ENCODE peak calls at places on chromosomes 16 and 17, in eight cellular contexts. T is SK-N-SH, E is esophagus muscularis mucosa, L is spleen, H is prostate gland, N is transverse colon, X is H1, J is GM23338. K is an unnamed sample. For H3K4me1, the result is how much of the 10 kb centered on the place peaks cover.

GRCh38 chr16:67965668-67966548 is 2.5 kb downstream of the SLC12A4 start:
- DNase-seq in T (no peak), E (no peak), L (no peak), H (no peak), N (no peak), X (no peak), J (no peak), K (no peak)

GRCh38 chr16:49493836-49494235 is 120.2 kb downstream of the C16orf78 start:
- DNase-seq in T (no peak), E (no peak), L (peak), H (no peak), N (no peak), X (no peak), J (no peak), K (peak)

GRCh38 chr17:35713069-35713728 is 18.2 kb upstream of the RASL10B start:
- DNase-seq in T (peak), E (no peak), L (no peak), H (no peak), N (no peak), X (no peak), J (no peak), K (no peak)

GRCh38 chr17:273994-274832 is 78.4 kb downstream of the RPH3AL start:
- DNase-seq in T (no peak), E (no peak), L (peak), H (no peak), N (no peak), X (peak), J (no peak), K (peak)

GRCh38 chr17:6084226-6085161 is 14.3 kb downstream of the WSCD1 start:
- DNase-seq in T (no peak), E (no peak), L (no peak), H (no peak), N (no peak), X (no peak), J (no peak), K (no peak)

GRCh38 chr16:81276323-81276722 is 37.8 kb downstream of the BCO1 start:
- DNase-seq in T (no peak), E (no peak), L (no peak), H (no peak), N (no peak), X (no peak), J (no peak), K (no peak)

GRCh38 chr16:58128721-58129096 is 472 bp downstream of the CFAP20 start:
- DNase-seq in T (peak), E (no peak), L (no peak), H (no peak), N (no peak), X (peak), J (peak), K (no peak)

GRCh38 chr16:24534634-24535033 is 4.7 kb upstream of the RBBP6 start:
- DNase-seq in T (no peak), E (no peak), L (no peak), H (no peak), N (no peak), X (no peak), J (no peak), K (no peak)

GRCh38 chr16:75742424-75743047 is 16.2 kb upstream of the CPHXL start:
- DNase-seq in T (no peak), E (no peak), L (no peak), H (no peak), N (no peak), X (no peak), J (peak), K (no peak)

GRCh38 chr17:17888821-17889220 is 52.0 kb upstream of the SREBF1 start:
- DNase-seq in T (peak), E (no peak), L (no peak), H (no peak), N (no peak), X (no peak), J (peak), K (no peak)

GRCh38 chr16:67939507-67940435 is 3.1 kb upstream of the PSMB10 start:
- DNase-seq in T (no peak), E (no peak), L (peak), H (peak), N (peak), X (no peak), J (no peak), K (no peak)

GRCh38 chr17:68944435-68945035 is 10.7 kb downstream of the ABCA8 start:
- DNase-seq in T (no peak), E (no peak), L (no peak), H (no peak), N (no peak), X (no peak), J (no peak), K (no peak)

GRCh38 chr16:51896013-51896412 is 650.9 kb downstream of the TOX3 start:
- DNase-seq in T (no peak), E (no peak), L (no peak), H (no peak), N (no peak), X (no peak), J (peak), K (no peak)

GRCh38 chr17:17326275-17326875 is 23.2 kb downstream of the NT5M start:
- DNase-seq in T (no peak), E (no peak), L (peak), H (no peak), N (no peak), X (no peak), J (no peak), K (no peak)

GRCh38 chr16:89116341-89117238 is 22.9 kb downstream of the ACSF3 start:
- DNase-seq in T (no peak), E (no peak), L (peak), H (no peak), N (peak), X (no peak), J (no peak), K (no peak)

GRCh38 chr16:89117239-89117974 is 23.8 kb downstream of the ACSF3 start:
- DNase-seq in T (no peak), E (no peak), L (peak), H (no peak), N (peak), X (no peak), J (no peak), K (no peak)

GRCh38 chr16:89114159-89114981 is 20.7 kb downstream of the ACSF3 start:
- DNase-seq in T (no peak), E (no peak), L (peak), H (no peak), N (peak), X (no peak), J (peak), K (no peak)

GRCh38 chr16:89113661-89114060 is 20.0 kb downstream of the ACSF3 start:
- DNase-seq in T (no peak), E (no peak), L (peak), H (no peak), N (no peak), X (no peak), J (no peak), K (no peak)

DNA sequence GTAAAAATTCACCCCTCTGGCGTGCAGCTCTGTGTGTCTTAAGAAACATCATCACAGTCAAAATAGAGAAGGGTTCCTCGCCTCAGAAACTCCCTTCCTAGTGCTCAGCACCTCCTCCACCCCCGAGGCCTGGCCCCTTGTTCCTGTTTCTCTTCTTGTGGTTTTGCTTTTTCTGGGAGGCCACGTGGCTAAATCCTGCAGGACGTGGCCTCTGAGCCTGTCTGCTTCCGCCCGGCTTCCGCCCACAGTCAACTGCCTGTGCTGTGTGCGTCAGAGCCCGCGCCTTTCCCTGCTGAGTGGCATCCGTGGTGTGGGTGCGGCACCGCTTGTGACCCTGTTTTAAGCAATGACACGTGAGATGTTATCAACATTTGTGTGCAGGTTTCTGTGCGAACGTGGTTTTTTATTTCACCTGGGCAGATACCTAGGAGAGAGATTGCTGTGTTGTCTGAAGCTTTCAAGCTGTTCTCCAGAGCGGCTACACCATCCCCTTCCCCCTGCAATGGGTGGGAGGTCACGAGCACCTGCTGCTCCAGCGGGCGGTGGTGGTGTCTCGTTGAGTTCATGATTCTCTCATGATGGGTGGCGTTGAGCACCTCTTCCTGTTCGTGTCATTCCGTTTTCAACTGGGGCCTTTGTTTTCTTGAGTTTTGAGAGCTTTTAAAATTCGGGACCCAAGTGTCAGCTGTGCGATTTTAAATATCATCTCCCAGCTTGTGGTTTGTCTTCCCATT is 21.7 kb downstream of the ACSF3 start:
- DNase-seq in T (no peak), E (peak), L (peak), H (peak), N (peak), X (no peak), J (no peak), K (no peak)
- TF ChIP-seq POLR2AphosphoS5 in T (no peak), E (peak), L (peak), H (no peak), N (peak), X (no peak), J (no peak), K (no peak)

GRCh38 chr17:50719144-50719923 is at the start of gene LUC7L3:
- DNase-seq in T (peak), E (peak), L (peak), H (peak), N (peak), X (peak), J (peak), K (peak)
- H3K4me1 ChIP-seq in T (under half), E (under half), L (under half), H (under half), N (under half), X (under half), J (under half), K (half or more)

GRCh38 chr16:11108466-11108805 is 147.6 kb downstream of the SOCS1 start:
- DNase-seq in T (no peak), E (no peak), L (no peak), H (no peak), N (no peak), X (no peak), J (no peak), K (no peak)

GRCh38 chr16:11112723-11113348 is 143.2 kb downstream of the SOCS1 start:
- DNase-seq in T (no peak), E (no peak), L (no peak), H (peak), N (no peak), X (no peak), J (no peak), K (no peak)

GRCh38 chr16:11111891-11112634 is 143.9 kb downstream of the SOCS1 start:
- DNase-seq in T (no peak), E (no peak), L (no peak), H (no peak), N (no peak), X (no peak), J (no peak), K (no peak)

GRCh38 chr16:11109551-11109950 is 146.5 kb downstream of the SOCS1 start:
- DNase-seq in T (no peak), E (no peak), L (no peak), H (no peak), N (no peak), X (no peak), J (no peak), K (no peak)

GRCh38 chr16:11111166-11111565 is 144.8 kb downstream of the SOCS1 start:
- DNase-seq in T (no peak), E (no peak), L (no peak), H (no peak), N (no peak), X (no peak), J (no peak), K (no peak)
- H3K4me3 ChIP-seq in T (no peak), E (no peak), L (no peak), H (no peak), N (no peak), X (no peak), J (no peak), K (no peak)

GRCh38 chr17:81885454-81885853 is 5.9 kb downstream of the ALYREF start:
- DNase-seq in T (peak), E (no peak), L (no peak), H (no peak), N (no peak), X (no peak), J (no peak), K (no peak)
- TF ChIP-seq POLR2AphosphoS5 in T (no peak), E (no peak), L (peak), H (no peak), N (no peak), X (no peak), J (no peak), K (no peak)

GRCh38 chr17:82887255-82888164 is 47.7 kb upstream of the ZNF750 start:
- DNase-seq in T (no peak), E (no peak), L (no peak), H (no peak), N (no peak), X (no peak), J (no peak), K (no peak)
- H3K4me1 ChIP-seq in T (under half), E (under half), L (half or more), H (under half), N (half or more), X (under half), J (under half), K (half or more)

GRCh38 chr17:56656961-56657360 is 63.5 kb downstream of the NOG start:
- DNase-seq in T (no peak), E (no peak), L (no peak), H (no peak), N (no peak), X (no peak), J (no peak), K (no peak)
- H3K4me3 ChIP-seq in T (no peak), E (no peak), L (no peak), H (no peak), N (no peak), X (no peak), J (no peak), K (no peak)

GRCh38 chr17:64504769-64505319 is 1.2 kb downstream of the DDX5 start:
- DNase-seq in T (no peak), E (no peak), L (no peak), H (peak), N (no peak), X (no peak), J (no peak), K (no peak)
- TF ChIP-seq POLR2AphosphoS5 in T (peak), E (no peak), L (no peak), H (no peak), N (no peak), X (no peak), J (no peak), K (no peak)